ENCODE peak calls at places on chromosomes 13 and 19, in four cellular contexts. Z is HepG2, S is A549, A is K562. J is an unnamed sample.

GRCh38 chr13:91144054-91144453 is 203.4 kb upstream of the MIR17HG start:
- DNase-seq in Z (no peak), S (no peak), A (no peak), J (no peak)

GRCh38 chr13:79423801-79424642 is 18.0 kb upstream of the RBM26 start:
- DNase-seq in Z (peak), S (no peak), A (peak), J (no peak)

GRCh38 chr13:33745370-33746324 is 72.3 kb upstream of the RFC3 start:
- DNase-seq in Z (no peak), S (no peak), A (no peak), J (no peak)

GRCh38 chr13:79406597-79406908 is 498 bp upstream of the RBM26 start:
- DNase-seq in Z (no peak), S (no peak), A (no peak), J (no peak)

GRCh38 chr13:49403966-49404365 is 39.9 kb downstream of the CAB39L start:
- DNase-seq in Z (no peak), S (no peak), A (no peak), J (no peak)

GRCh38 chr19:15292847-15293582 is 39.3 kb downstream of the BRD4 start:
- DNase-seq in Z (no peak), S (no peak), A (no peak), J (no peak)

GRCh38 chr13:51628059-51628852 is 44.0 kb downstream of the WDFY2 start:
- DNase-seq in Z (no peak), S (no peak), A (no peak), J (no peak)

GRCh38 chr13:43933378-43933777 is 53.7 kb downstream of the LACC1 start:
- DNase-seq in Z (no peak), S (no peak), A (no peak), J (no peak)

GRCh38 chr19:42422092-42422575 is 5.1 kb downstream of the LIPE start:
- DNase-seq in Z (no peak), S (no peak), A (no peak), J (no peak)

GRCh38 chr19:46303702-46304397 is 7.0 kb downstream of the HIF3A start:
- DNase-seq in Z (no peak), S (peak), A (peak), J (peak)

GRCh38 chr13:83881031-83881727 is 1.1 kb downstream of the SLITRK1 start:
- DNase-seq in Z (no peak), S (no peak), A (no peak), J (no peak)

GRCh38 chr13:113742445-113743120 is 16.4 kb upstream of the TMEM255B start:
- DNase-seq in Z (no peak), S (no peak), A (no peak), J (no peak)

GRCh38 chr13:99796175-99796819 is 175.3 kb downstream of the ZIC5 start:
- DNase-seq in Z (peak), S (no peak), A (peak), J (no peak)

GRCh38 chr13:40316301-40316700 is 350.1 kb downstream of the FOXO1 start:
- DNase-seq in Z (no peak), S (no peak), A (no peak), J (no peak)

GRCh38 chr13:90454002-90454636 is 893.4 kb upstream of the MIR17HG start:
- DNase-seq in Z (no peak), S (no peak), A (no peak), J (no peak)

GRCh38 chr13:33937373-33938087 is 119.6 kb downstream of the RFC3 start:
- DNase-seq in Z (peak), S (no peak), A (no peak), J (no peak)

GRCh38 chr13:48873598-48873997 is 102.1 kb upstream of the FNDC3A start:
- DNase-seq in Z (no peak), S (no peak), A (no peak), J (no peak)

GRCh38 chr19:48964205-48965032 is 690 bp upstream of the FTL start:
- DNase-seq in Z (peak), S (peak), A (peak), J (peak)

GRCh38 chr19:31533114-31533513 is 183.9 kb upstream of the TSHZ3 start:
- DNase-seq in Z (no peak), S (no peak), A (no peak), J (no peak)

GRCh38 chr19:2503521-2504109 is 27.7 kb downstream of the GADD45B start:
- DNase-seq in Z (no peak), S (no peak), A (peak), J (no peak)
- TF ChIP-seq RNF2 in Z (no peak), S (no peak), A (no peak), J (no peak)

GRCh38 chr19:7895565-7895964 is 7.3 kb downstream of the LRRC8E start:
- DNase-seq in Z (no peak), S (no peak), A (no peak), J (no peak)
- TF ChIP-seq RNF2 in Z (no peak), S (no peak), A (no peak), J (no peak)

DNA sequence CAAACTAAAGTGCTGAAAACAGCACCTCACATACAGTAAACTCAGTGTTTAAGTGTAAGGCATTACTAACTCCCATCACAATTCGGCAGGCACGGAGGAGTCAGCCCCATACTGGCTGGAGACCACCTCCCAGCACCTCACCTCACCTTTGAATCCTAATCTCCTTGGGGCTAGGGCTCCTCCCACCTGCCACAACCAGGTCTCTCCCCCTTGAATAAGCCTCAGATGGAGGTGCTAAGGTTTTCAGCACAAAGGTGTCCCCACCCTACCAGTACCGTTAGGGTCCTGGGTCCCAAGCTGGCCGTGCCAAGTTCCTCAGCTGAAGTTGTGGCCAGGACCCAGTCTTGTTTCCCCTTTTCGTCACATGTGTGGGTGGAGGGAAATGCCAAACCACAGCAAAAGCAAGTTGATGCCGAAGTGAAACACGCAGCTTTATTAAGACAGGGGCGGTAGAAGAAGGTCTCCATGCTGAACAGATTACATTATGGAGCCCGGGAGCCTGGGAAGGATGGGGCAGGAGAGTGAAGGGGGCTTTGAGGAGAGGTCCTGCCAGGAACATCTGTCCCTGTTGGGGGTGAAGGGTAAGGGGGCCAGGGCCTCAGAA is at the start of gene IGFLR1:
- DNase-seq in Z (no peak), S (no peak), A (no peak), J (no peak)
- TF ChIP-seq RNF2 in Z (no peak), S (no peak), A (no peak), J (no peak)

GRCh38 chr19:4606921-4607678 is 32.2 kb upstream of the TNFAIP8L1 start:
- DNase-seq in Z (no peak), S (no peak), A (peak), J (peak)
- TF ChIP-seq RNF2 in Z (no peak), S (no peak), A (no peak), J (no peak)

GRCh38 chr19:29264897-29265296 is 51.9 kb upstream of the UQCRFS1 start:
- DNase-seq in Z (no peak), S (no peak), A (no peak), J (no peak)
- TF ChIP-seq RNF2 in Z (no peak), S (no peak), A (no peak), J (no peak)

GRCh38 chr13:110346661-110347067 is 39.6 kb downstream of the COL4A2 start:
- DNase-seq in Z (no peak), S (no peak), A (no peak), J (no peak)
- TF ChIP-seq RNF2 in Z (no peak), S (no peak), A (no peak), J (no peak)

J was measured in H1.